ENCODE peak calls at places on chromosome 1, in six cellular contexts. One of them, this sample, is unnamed.

GRCh38 chr1:1943834-1944570 is 24.9 kb upstream of the TMEM52 start:
- DNase-seq in EL: peak; percentile 40
- DNase-seq in iris pigment epithelial cell: peak; percentile 35
- DNase-seq in D341Med: peak; percentile 85
- DNase-seq in NCI-H1417 treated with DMSO at 0.1 percent for 48 hours: no peak
- DNase-seq in upper lobe of right lung: peak; percentile 82
- DNase-seq in this sample: peak; percentile 69

GRCh38 chr1:69569281-69569970 is 1.7 kb downstream of the LRRC7 start:
- DNase-seq in EL: no peak
- DNase-seq in iris pigment epithelial cell: no peak
- DNase-seq in D341Med: peak; percentile 15
- DNase-seq in NCI-H1417 treated with DMSO at 0.1 percent for 48 hours: no peak
- DNase-seq in upper lobe of right lung: no peak
- DNase-seq in this sample: no peak

GRCh38 chr1:21567241-21568005 is 58.2 kb downstream of the ALPL start:
- DNase-seq in EL: peak; percentile 69
- DNase-seq in iris pigment epithelial cell: peak; percentile 44
- DNase-seq in D341Med: no peak
- DNase-seq in NCI-H1417 treated with DMSO at 0.1 percent for 48 hours: no peak
- DNase-seq in upper lobe of right lung: no peak
- DNase-seq in this sample: no peak

GRCh38 chr1:98197356-98197755 is 276.5 kb upstream of the DPYD start:
- DNase-seq in EL: no peak
- DNase-seq in iris pigment epithelial cell: no peak
- DNase-seq in D341Med: no peak
- DNase-seq in NCI-H1417 treated with DMSO at 0.1 percent for 48 hours: no peak
- DNase-seq in upper lobe of right lung: no peak
- DNase-seq in this sample: no peak

GRCh38 chr1:25148673-25149300 is 83.5 kb downstream of the SYF2 start:
- DNase-seq in EL: peak; percentile 24
- DNase-seq in iris pigment epithelial cell: peak; percentile 9
- DNase-seq in D341Med: no peak
- DNase-seq in NCI-H1417 treated with DMSO at 0.1 percent for 48 hours: no peak
- DNase-seq in upper lobe of right lung: no peak
- DNase-seq in this sample: no peak

GRCh38 chr1:230208619-230209261 is 141.7 kb downstream of the GALNT2 start:
- DNase-seq in EL: no peak
- DNase-seq in iris pigment epithelial cell: no peak
- DNase-seq in D341Med: no peak
- DNase-seq in NCI-H1417 treated with DMSO at 0.1 percent for 48 hours: no peak
- DNase-seq in upper lobe of right lung: no peak
- DNase-seq in this sample: no peak

GRCh38 chr1:2037314-2037979 is 12.8 kb upstream of the PRKCZ start:
- DNase-seq in EL: no peak
- DNase-seq in iris pigment epithelial cell: no peak
- DNase-seq in D341Med: no peak
- DNase-seq in NCI-H1417 treated with DMSO at 0.1 percent for 48 hours: no peak
- DNase-seq in upper lobe of right lung: no peak
- DNase-seq in this sample: no peak

GRCh38 chr1:33261344-33261743 is 5.1 kb downstream of the ZNF362 start:
- DNase-seq in EL: no peak
- DNase-seq in iris pigment epithelial cell: no peak
- DNase-seq in D341Med: no peak
- DNase-seq in NCI-H1417 treated with DMSO at 0.1 percent for 48 hours: no peak
- DNase-seq in upper lobe of right lung: no peak
- DNase-seq in this sample: no peak

GRCh38 chr1:62070384-62071011 is 124.2 kb upstream of the L1TD1 start:
- DNase-seq in EL: peak; percentile 14
- DNase-seq in iris pigment epithelial cell: peak; percentile 37
- DNase-seq in D341Med: peak; percentile 41
- DNase-seq in NCI-H1417 treated with DMSO at 0.1 percent for 48 hours: no peak
- DNase-seq in upper lobe of right lung: no peak
- DNase-seq in this sample: no peak

GRCh38 chr1:182633657-182634281 is 29.6 kb upstream of the RGS16 start:
- DNase-seq in EL: no peak
- DNase-seq in iris pigment epithelial cell: no peak
- DNase-seq in D341Med: peak; percentile 66
- DNase-seq in NCI-H1417 treated with DMSO at 0.1 percent for 48 hours: peak; percentile 87
- DNase-seq in upper lobe of right lung: no peak
- DNase-seq in this sample: no peak